ENCODE peak calls at places on chromosome 19, in six cellular contexts. V is left ventricle myocardium superior; C is stimulated activated CD4-positive, alpha-beta T cell treated with anti-CD3 and anti-CD28 coated beads, TNF-alpha, amount 100 ng/mL, for 4 hours; N is T-helper 9 cell; F is amygdala; B is astrocyte of the hippocampus. Y is an unnamed sample.
A peak's percentile ranks its signal among the peaks of the same experiment; 100 is the strongest.

GRCh38 chr19:16386619-16387240 is 62.1 kb downstream of the KLF2 start:
- DNase-seq in V (peak; percentile 43), C (no peak), N (peak; percentile 41), F (no peak), B (peak; percentile 76), Y (no peak)

GRCh38 chr19:43450545-43450997 is 14.8 kb downstream of the LYPD3 start:
- DNase-seq in V (no peak), C (no peak), N (no peak), F (no peak), B (peak; percentile 83), Y (no peak)

GRCh38 chr19:3397266-3398022 is 31.1 kb downstream of the NFIC start:
- DNase-seq in V (peak; percentile 77), C (no peak), N (no peak), F (peak; percentile 7), B (no peak), Y (no peak)

GRCh38 chr19:17795495-17795856 is 538 bp downstream of the B3GNT3 start:
- DNase-seq in V (no peak), C (no peak), N (no peak), F (no peak), B (no peak), Y (no peak)

GRCh38 chr19:13954185-13954584 is 1.9 kb downstream of the DCAF15 start:
- DNase-seq in V (no peak), C (no peak), N (no peak), F (no peak), B (no peak), Y (no peak)

GRCh38 chr19:35220315-35220921 is 8.1 kb downstream of the FAM187B start:
- DNase-seq in V (no peak), C (no peak), N (no peak), F (no peak), B (no peak), Y (no peak)

GRCh38 chr19:43763473-43763939 is 8.7 kb upstream of the SMG9 start:
- DNase-seq in V (no peak), C (no peak), N (no peak), F (no peak), B (peak; percentile 39), Y (no peak)

GRCh38 chr19:10612515-10613119 is 12.7 kb upstream of the SLC44A2 start:
- DNase-seq in V (peak; percentile 92), C (no peak), N (no peak), F (peak; percentile 51), B (no peak), Y (no peak)

GRCh38 chr19:40954573-40954972 is 36.5 kb upstream of the CYP2B6 start:
- DNase-seq in V (no peak), C (no peak), N (no peak), F (no peak), B (peak; percentile 2), Y (no peak)

GRCh38 chr19:13014101-13014920 is 19.0 kb downstream of the NFIX start:
- DNase-seq in V (peak; percentile 62), C (no peak), N (no peak), F (peak; percentile 53), B (peak; percentile 72), Y (no peak)

GRCh38 chr19:3834349-3835054 is 34.3 kb downstream of the ZFR2 start:
- DNase-seq in V (no peak), C (no peak), N (no peak), F (no peak), B (no peak), Y (no peak)

GRCh38 chr19:46442808-46443450 is 14.2 kb upstream of the PNMA8C start:
- DNase-seq in V (peak; percentile 43), C (no peak), N (no peak), F (no peak), B (peak; percentile 80), Y (no peak)

GRCh38 chr19:4108767-4109625 is 14.9 kb downstream of the MAP2K2 start:
- DNase-seq in V (no peak), C (no peak), N (peak; percentile 58), F (no peak), B (no peak), Y (peak; percentile 81)

GRCh38 chr19:34274827-34275625 is 20.7 kb downstream of the GARRE1 start:
- DNase-seq in V (no peak), C (no peak), N (no peak), F (no peak), B (peak; percentile 84), Y (no peak)

GRCh38 chr19:10501971-10502523 is 1.1 kb downstream of the KEAP1 start:
- DNase-seq in V (peak; percentile 94), C (peak; percentile 47), N (no peak), F (peak; percentile 51), B (peak; percentile 74), Y (peak; percentile 67)

GRCh38 chr19:43789029-43789428 is 8.3 kb upstream of the KCNN4 start:
- DNase-seq in V (no peak), C (no peak), N (no peak), F (no peak), B (peak; percentile 74), Y (no peak)

GRCh38 chr19:18470153-18470552 is 32.2 kb upstream of the ISYNA1 start:
- DNase-seq in V (no peak), C (no peak), N (no peak), F (no peak), B (no peak), Y (no peak)

GRCh38 chr19:37994823-37995130 is 87.8 kb downstream of the SIPA1L3 start:
- DNase-seq in V (no peak), C (no peak), N (no peak), F (no peak), B (no peak), Y (no peak)

GRCh38 chr19:15828121-15828620 is 12.7 kb upstream of the OR10H1 start:
- DNase-seq in V (no peak), C (no peak), N (no peak), F (no peak), B (no peak), Y (no peak)

GRCh38 chr19:53785196-53785889 is 38.8 kb downstream of the NLRP12 start:
- DNase-seq in V (no peak), C (no peak), N (no peak), F (no peak), B (no peak), Y (no peak)

GRCh38 chr19:5459360-5459759 is 4.1 kb downstream of the ZNRF4 start:
- DNase-seq in V (no peak), C (no peak), N (no peak), F (no peak), B (no peak), Y (no peak)

GRCh38 chr19:17865364-17866311 is 5.9 kb downstream of the RPL18A start:
- DNase-seq in V (no peak), C (no peak), N (no peak), F (no peak), B (no peak), Y (no peak)

GRCh38 chr19:1871140-1871597 is 7.8 kb upstream of the KLF16 start:
- DNase-seq in V (no peak), C (no peak), N (no peak), F (no peak), B (no peak), Y (no peak)

GRCh38 chr19:56333506-56333905 is 18.9 kb upstream of the ZSCAN5A start:
- DNase-seq in V (no peak), C (no peak), N (peak; percentile 19), F (no peak), B (peak; percentile 76), Y (no peak)

GRCh38 chr19:41302624-41303351 is 7.2 kb upstream of the CCDC97 start:
- DNase-seq in V (no peak), C (no peak), N (peak; percentile 54), F (no peak), B (no peak), Y (peak; percentile 62)

GRCh38 chr19:42495663-42496062 is 32.6 kb downstream of the CEACAM1 start:
- DNase-seq in V (no peak), C (no peak), N (no peak), F (no peak), B (no peak), Y (no peak)

GRCh38 chr19:33580645-33581037 is 41.1 kb upstream of the CHST8 start:
- DNase-seq in V (no peak), C (no peak), N (no peak), F (no peak), B (peak; percentile 4), Y (no peak)

GRCh38 chr19:45774765-45775164 is 5.7 kb upstream of the SIX5 start:
- DNase-seq in V (no peak), C (no peak), N (no peak), F (no peak), B (no peak), Y (no peak)

GRCh38 chr19:23395041-23395721 is at the start of gene ZNF91:
- DNase-seq in V (peak; percentile 95), C (peak; percentile 70), N (peak; percentile 83), F (peak; percentile 97), B (peak; percentile 98), Y (peak; percentile 34)